ENCODE peak calls at places on chromosomes 7 and 10, in eight cellular contexts. H is CD8-positive, alpha-beta memory T cell; B is neural progenitor cell; X is A549; I is dorsolateral prefrontal cortex; N is cardiac muscle cell; C is right cardiac atrium; K is colonic mucosa. D is an unnamed sample.
A peak's percentile ranks its signal among the peaks of the same experiment; 100 is the strongest.

GRCh38 chr7:148856035-148856881 is 27.8 kb downstream of the EZH2 start:
- DNase-seq in H (peak; percentile 62), B (peak; percentile 44), X (peak; percentile 52), I (no peak), N (peak; percentile 30), C (peak; percentile 19), K (peak; percentile 51), D (peak; percentile 64)

GRCh38 chr10:114470956-114471905 is 66.9 kb upstream of the AFAP1L2 start:
- DNase-seq in H (peak; percentile 72), B (peak; percentile 84), X (peak; percentile 73), I (peak; percentile 54), N (peak; percentile 81), C (peak; percentile 53), K (peak; percentile 71), D (peak; percentile 83)

GRCh38 chr7:87206361-87206760 is 13.2 kb downstream of the TMEM243 start:
- DNase-seq in H (no peak), B (no peak), X (no peak), I (no peak), N (no peak), C (no peak), K (no peak), D (no peak)

GRCh38 chr7:31133497-31133896 is 81.4 kb downstream of the ADCYAP1R1 start:
- DNase-seq in H (no peak), B (no peak), X (no peak), I (no peak), N (no peak), C (no peak), K (no peak), D (no peak)

GRCh38 chr10:119448579-119449209 is 93.8 kb downstream of the RGS10 start:
- DNase-seq in H (no peak), B (no peak), X (no peak), I (no peak), N (peak; percentile 13), C (no peak), K (no peak), D (no peak)

GRCh38 chr7:134712196-134712595 is 65.5 kb downstream of the BPGM start:
- DNase-seq in H (no peak), B (no peak), X (no peak), I (no peak), N (no peak), C (no peak), K (no peak), D (no peak)

GRCh38 chr7:113015038-113015645 is 71.5 kb downstream of the GPR85 start:
- DNase-seq in H (no peak), B (no peak), X (peak; percentile 30), I (no peak), N (peak; percentile 37), C (no peak), K (no peak), D (peak; percentile 71)

GRCh38 chr10:95451150-95451549 is 110.0 kb downstream of the SORBS1 start:
- DNase-seq in H (no peak), B (no peak), X (no peak), I (no peak), N (no peak), C (no peak), K (no peak), D (no peak)

GRCh38 chr10:132117636-132118190 is 52.0 kb downstream of the JAKMIP3 start:
- DNase-seq in H (no peak), B (no peak), X (no peak), I (no peak), N (no peak), C (no peak), K (no peak), D (no peak)

GRCh38 chr7:151777913-151778670 is 98.8 kb downstream of the PRKAG2 start:
- DNase-seq in H (no peak), B (no peak), X (no peak), I (no peak), N (no peak), C (no peak), K (no peak), D (no peak)

GRCh38 chr10:113922787-113923570 is 68.5 kb downstream of the NHLRC2 start:
- DNase-seq in H (no peak), B (peak; percentile 14), X (no peak), I (no peak), N (no peak), C (no peak), K (no peak), D (no peak)

GRCh38 chr10:22713853-22714523 is 390 bp downstream of the PIP4K2A start:
- DNase-seq in H (no peak), B (peak; percentile 65), X (no peak), I (no peak), N (no peak), C (peak; percentile 40), K (peak; percentile 30), D (no peak)

GRCh38 chr7:83366629-83367028 is 203.9 kb upstream of the PCLO start:
- DNase-seq in H (no peak), B (no peak), X (peak; percentile 4), I (no peak), N (no peak), C (no peak), K (no peak), D (no peak)

GRCh38 chr10:11447571-11447970 is 163.9 kb downstream of the USP6NL start:
- DNase-seq in H (no peak), B (no peak), X (no peak), I (no peak), N (no peak), C (no peak), K (no peak), D (no peak)

GRCh38 chr10:22444219-22444788 is 99.0 kb downstream of the SPAG6 start:
- DNase-seq in H (no peak), B (no peak), X (no peak), I (no peak), N (no peak), C (no peak), K (no peak), D (no peak)

GRCh38 chr10:102424145-102424544 is 3.5 kb downstream of the FBXL15 start:
- DNase-seq in H (no peak), B (no peak), X (no peak), I (no peak), N (no peak), C (no peak), K (no peak), D (no peak)

GRCh38 chr10:43355749-43356371 is 15.6 kb upstream of the FXYD4 start:
- DNase-seq in H (no peak), B (no peak), X (peak; percentile 82), I (no peak), N (no peak), C (no peak), K (peak; percentile 70), D (peak; percentile 30)

GRCh38 chr7:95871896-95872295 is 99.5 kb downstream of the DYNC1I1 start:
- DNase-seq in H (no peak), B (no peak), X (no peak), I (no peak), N (no peak), C (no peak), K (no peak), D (no peak)

GRCh38 chr7:95865716-95866371 is 93.5 kb downstream of the DYNC1I1 start:
- DNase-seq in H (no peak), B (peak; percentile 70), X (peak; percentile 50), I (no peak), N (peak; percentile 58), C (no peak), K (no peak), D (peak; percentile 22)

GRCh38 chr7:95871078-95871848 is 98.9 kb downstream of the DYNC1I1 start:
- DNase-seq in H (no peak), B (peak; percentile 72), X (peak; percentile 55), I (no peak), N (peak; percentile 73), C (no peak), K (no peak), D (peak; percentile 64)

GRCh38 chr7:95863623-95864022 is 91.3 kb downstream of the DYNC1I1 start:
- DNase-seq in H (no peak), B (no peak), X (no peak), I (no peak), N (no peak), C (no peak), K (no peak), D (no peak)

DNA sequence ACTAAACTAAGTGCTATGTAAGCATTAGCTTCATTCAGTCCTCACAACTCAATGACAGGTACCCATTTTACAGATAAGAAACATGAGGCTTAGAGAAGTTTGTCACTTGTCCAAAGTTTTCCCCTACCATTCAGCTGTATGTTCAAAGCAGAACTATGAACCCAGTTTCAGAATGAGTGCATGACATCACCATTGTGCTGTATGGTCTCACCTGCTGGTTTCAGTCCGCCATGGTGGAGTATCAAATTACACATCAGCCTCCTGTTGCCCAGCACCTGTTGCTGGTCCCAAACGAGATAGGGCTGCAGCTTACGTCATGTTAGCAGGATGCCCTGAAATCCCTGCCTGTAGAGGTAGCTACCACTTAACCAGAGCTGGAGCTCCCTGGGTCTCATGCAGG is 95.0 kb downstream of the DYNC1I1 start:
- DNase-seq in H (no peak), B (peak; percentile 10), X (no peak), I (no peak), N (no peak), C (no peak), K (no peak), D (no peak)
- H3K4me3 ChIP-seq in H (no peak overlapping the region), B (no peak overlapping the region), X (no peak overlapping the region), I (no peak overlapping the region), N (no peak overlapping the region), C (no peak overlapping the region), K (no peak overlapping the region), D (no peak overlapping the region)

GRCh38 chr7:139362302-139362701 is 2.6 kb downstream of the LUC7L2 start:
- DNase-seq in H (no peak), B (peak; percentile 53), X (no peak), I (no peak), N (peak; percentile 45), C (no peak), K (no peak), D (no peak)
- H3K4me3 ChIP-seq in H (no peak overlapping the region), B (peak overlapping the region; percentile 84), X (no peak overlapping the region), I (no peak overlapping the region), N (peak overlapping the region; percentile 72), C (no peak overlapping the region), K (no peak overlapping the region), D (no peak overlapping the region)

DNA sequence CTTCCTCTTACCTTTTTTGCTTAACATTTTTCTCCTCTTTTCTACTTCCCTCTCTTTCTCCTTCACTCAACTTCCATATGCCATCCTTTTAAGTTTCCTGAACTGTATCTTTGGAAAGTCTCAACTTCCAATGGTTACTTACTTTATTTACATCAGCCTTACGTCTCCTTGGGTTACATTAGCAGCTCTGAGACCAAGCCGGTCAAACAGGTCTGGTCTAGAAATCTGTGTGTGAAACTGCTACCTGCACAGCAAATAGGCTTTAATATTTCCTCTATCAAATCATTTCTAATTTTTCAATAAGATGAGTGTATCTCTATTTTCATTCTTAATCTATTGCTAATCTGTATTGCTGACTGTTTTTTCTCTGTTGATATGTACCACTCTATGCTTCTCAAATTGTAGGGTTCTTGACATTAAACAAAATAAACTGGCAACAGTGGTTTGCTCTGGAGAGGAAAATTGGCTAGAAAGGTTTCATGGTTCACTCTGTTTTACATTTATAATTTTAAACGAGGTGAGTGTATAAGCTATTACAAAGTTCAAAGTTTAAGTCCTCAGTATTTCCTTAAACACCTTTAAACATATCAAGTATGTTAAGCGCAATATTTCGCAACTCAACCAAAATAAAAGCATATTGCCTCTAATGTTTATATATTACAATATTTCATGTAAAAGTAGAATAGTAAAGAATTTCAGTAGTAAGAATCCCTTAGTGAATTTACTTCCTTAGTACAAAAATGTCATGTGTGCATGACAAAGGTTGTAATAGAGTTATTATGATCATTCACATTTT is 3.6 kb upstream of the SEMA3C start:
- DNase-seq in H (no peak), B (no peak), X (no peak), I (no peak), N (no peak), C (no peak), K (peak; percentile 54), D (no peak)
- H3K4me3 ChIP-seq in H (no peak overlapping the region), B (no peak overlapping the region), X (no peak overlapping the region), I (no peak overlapping the region), N (no peak overlapping the region), C (no peak overlapping the region), K (no peak overlapping the region), D (no peak overlapping the region)

GRCh38 chr10:17445400-17445998 is 8.9 kb downstream of the ST8SIA6 start:
- DNase-seq in H (no peak), B (peak; percentile 15), X (no peak), I (no peak), N (no peak), C (peak; percentile 41), K (peak; percentile 62), D (no peak)
- H3K4me3 ChIP-seq in H (no peak overlapping the region), B (no peak overlapping the region), X (no peak overlapping the region), I (no peak overlapping the region), N (no peak overlapping the region), C (no peak overlapping the region), K (no peak overlapping the region), D (no peak overlapping the region)